ENCODE peak calls at places on chromosome 1, in nine cellular contexts. One of them, this sample, is unnamed.

GRCh38 chr1:22104865-22105437 is 37.9 kb downstream of the WNT4 start:
- DNase-seq in Calu3: no peak
- DNase-seq in cardiac muscle cell: no peak
- DNase-seq in A549: no peak
- DNase-seq in NCI-H2171: no peak
- DNase-seq in KBM-7: no peak
- DNase-seq in NCI-H446: no peak
- DNase-seq in endothelial cell of umbilical vein: no peak
- DNase-seq in neural crest cell: no peak
- DNase-seq in this sample: no peak

GRCh38 chr1:40630488-40631223 is 34.8 kb downstream of the RIMS3 start:
- DNase-seq in cardiac muscle cell: peak; percentile 77
- DNase-seq in NCI-H2171: no peak
- DNase-seq in Calu3: peak; percentile 25
- DNase-seq in A549: peak; percentile 10
- DNase-seq in endothelial cell of umbilical vein: peak; percentile 51
- DNase-seq in KBM-7: peak; percentile 39
- DNase-seq in neural crest cell: peak; percentile 54
- DNase-seq in NCI-H446: no peak
- DNase-seq in this sample: no peak

GRCh38 chr1:17984510-17985085 is 123.0 kb upstream of the IGSF21 start:
- DNase-seq in cardiac muscle cell: peak; percentile 47
- DNase-seq in Calu3: peak; percentile 3
- DNase-seq in NCI-H446: no peak
- DNase-seq in NCI-H2171: no peak
- DNase-seq in endothelial cell of umbilical vein: no peak
- DNase-seq in KBM-7: peak; percentile 27
- DNase-seq in neural crest cell: peak; percentile 58
- DNase-seq in A549: peak; percentile 13
- DNase-seq in this sample: peak; percentile 39

GRCh38 chr1:167616521-167616920 is 13.5 kb upstream of the RCSD1 start:
- DNase-seq in NCI-H446: no peak
- DNase-seq in cardiac muscle cell: no peak
- DNase-seq in Calu3: no peak
- DNase-seq in A549: no peak
- DNase-seq in endothelial cell of umbilical vein: no peak
- DNase-seq in NCI-H2171: no peak
- DNase-seq in KBM-7: no peak
- DNase-seq in neural crest cell: no peak
- DNase-seq in this sample: no peak

GRCh38 chr1:35788139-35788538 is 18.4 kb upstream of the CLSPN start:
- DNase-seq in cardiac muscle cell: no peak
- DNase-seq in NCI-H2171: no peak
- DNase-seq in A549: no peak
- DNase-seq in endothelial cell of umbilical vein: no peak
- DNase-seq in neural crest cell: no peak
- DNase-seq in NCI-H446: no peak
- DNase-seq in KBM-7: no peak
- DNase-seq in Calu3: no peak
- DNase-seq in this sample: no peak

GRCh38 chr1:227299238-227299637 is 19.1 kb downstream of the CDC42BPA start:
- DNase-seq in neural crest cell: no peak
- DNase-seq in cardiac muscle cell: no peak
- DNase-seq in NCI-H446: no peak
- DNase-seq in Calu3: no peak
- DNase-seq in NCI-H2171: no peak
- DNase-seq in endothelial cell of umbilical vein: peak; percentile 75
- DNase-seq in KBM-7: no peak
- DNase-seq in A549: no peak
- DNase-seq in this sample: no peak

GRCh38 chr1:235199441-235199840 is 38.4 kb upstream of the RBM34 start:
- DNase-seq in neural crest cell: peak; percentile 25
- DNase-seq in Calu3: no peak
- DNase-seq in NCI-H2171: no peak
- DNase-seq in NCI-H446: no peak
- DNase-seq in A549: peak; percentile 14
- DNase-seq in cardiac muscle cell: peak; percentile 18
- DNase-seq in KBM-7: peak; percentile 16
- DNase-seq in endothelial cell of umbilical vein: peak; percentile 60
- DNase-seq in this sample: no peak

GRCh38 chr1:6889875-6890480 is 104.7 kb downstream of the CAMTA1 start:
- DNase-seq in endothelial cell of umbilical vein: peak; percentile 82
- DNase-seq in cardiac muscle cell: peak; percentile 74
- DNase-seq in KBM-7: peak; percentile 64
- DNase-seq in A549: peak; percentile 14
- DNase-seq in neural crest cell: peak; percentile 47
- DNase-seq in NCI-H446: peak; percentile 13
- DNase-seq in NCI-H2171: peak; percentile 2
- DNase-seq in Calu3: peak; percentile 57
- DNase-seq in this sample: peak; percentile 34

GRCh38 chr1:37932759-37933158 is 14.1 kb downstream of the INPP5B start:
- DNase-seq in cardiac muscle cell: no peak
- DNase-seq in KBM-7: no peak
- DNase-seq in endothelial cell of umbilical vein: no peak
- DNase-seq in neural crest cell: no peak
- DNase-seq in NCI-H2171: no peak
- DNase-seq in A549: peak; percentile 28
- DNase-seq in Calu3: no peak
- DNase-seq in NCI-H446: no peak
- DNase-seq in this sample: no peak

GRCh38 chr1:55970711-55971110 is 608.7 kb downstream of the PLPP3 start:
- DNase-seq in NCI-H446: no peak
- DNase-seq in NCI-H2171: no peak
- DNase-seq in endothelial cell of umbilical vein: no peak
- DNase-seq in neural crest cell: no peak
- DNase-seq in KBM-7: no peak
- DNase-seq in A549: no peak
- DNase-seq in cardiac muscle cell: no peak
- DNase-seq in Calu3: no peak
- DNase-seq in this sample: no peak

GRCh38 chr1:172588296-172589291 is 55.6 kb downstream of the SUCO start:
- DNase-seq in neural crest cell: no peak
- DNase-seq in cardiac muscle cell: no peak
- DNase-seq in Calu3: peak; percentile 69
- DNase-seq in NCI-H2171: no peak
- DNase-seq in A549: peak; percentile 7
- DNase-seq in endothelial cell of umbilical vein: peak; percentile 90
- DNase-seq in KBM-7: no peak
- DNase-seq in NCI-H446: no peak
- DNase-seq in this sample: no peak

GRCh38 chr1:244548558-244549115 is 87.6 kb downstream of the CATSPERE start:
- DNase-seq in A549: no peak
- DNase-seq in neural crest cell: no peak
- DNase-seq in Calu3: no peak
- DNase-seq in KBM-7: no peak
- DNase-seq in NCI-H446: no peak
- DNase-seq in NCI-H2171: no peak
- DNase-seq in cardiac muscle cell: no peak
- DNase-seq in endothelial cell of umbilical vein: no peak
- DNase-seq in this sample: no peak

GRCh38 chr1:25700626-25701025 is 84.0 kb downstream of the MAN1C1 start:
- DNase-seq in NCI-H2171: no peak
- DNase-seq in endothelial cell of umbilical vein: no peak
- DNase-seq in cardiac muscle cell: peak; percentile 41
- DNase-seq in KBM-7: no peak
- DNase-seq in NCI-H446: peak; percentile 62
- DNase-seq in neural crest cell: peak; percentile 28
- DNase-seq in A549: peak; percentile 31
- DNase-seq in Calu3: no peak
- DNase-seq in this sample: peak; percentile 29

GRCh38 chr1:169877800-169878491 is 15.8 kb downstream of the SCYL3 start:
- DNase-seq in endothelial cell of umbilical vein: no peak
- DNase-seq in neural crest cell: no peak
- DNase-seq in A549: no peak
- DNase-seq in cardiac muscle cell: no peak
- DNase-seq in Calu3: no peak
- DNase-seq in KBM-7: no peak
- DNase-seq in NCI-H446: no peak
- DNase-seq in NCI-H2171: no peak
- DNase-seq in this sample: no peak

GRCh38 chr1:25754421-25755195 is 45.4 kb upstream of the SELENON start:
- DNase-seq in A549: no peak
- DNase-seq in cardiac muscle cell: no peak
- DNase-seq in endothelial cell of umbilical vein: peak; percentile 48
- DNase-seq in NCI-H446: peak; percentile 89
- DNase-seq in NCI-H2171: no peak
- DNase-seq in Calu3: no peak
- DNase-seq in neural crest cell: no peak
- DNase-seq in KBM-7: no peak
- DNase-seq in this sample: peak; percentile 84

GRCh38 chr1:155940531-155940992 is 876 bp upstream of the RXFP4 start:
- DNase-seq in NCI-H2171: no peak
- DNase-seq in KBM-7: peak; percentile 79
- DNase-seq in endothelial cell of umbilical vein: peak; percentile 84
- DNase-seq in neural crest cell: no peak
- DNase-seq in NCI-H446: no peak
- DNase-seq in A549: no peak
- DNase-seq in cardiac muscle cell: peak; percentile 54
- DNase-seq in Calu3: peak; percentile 56
- DNase-seq in this sample: no peak

GRCh38 chr1:64814427-64814826 is 69.6 kb downstream of the RAVER2 start:
- DNase-seq in NCI-H2171: no peak
- DNase-seq in neural crest cell: no peak
- DNase-seq in endothelial cell of umbilical vein: no peak
- DNase-seq in A549: no peak
- DNase-seq in KBM-7: no peak
- DNase-seq in cardiac muscle cell: no peak
- DNase-seq in Calu3: no peak
- DNase-seq in NCI-H446: no peak
- DNase-seq in this sample: no peak

GRCh38 chr1:207897188-207897587 is 13.7 kb downstream of the CD34 start:
- DNase-seq in neural crest cell: no peak
- DNase-seq in KBM-7: no peak
- DNase-seq in NCI-H2171: no peak
- DNase-seq in Calu3: no peak
- DNase-seq in A549: no peak
- DNase-seq in NCI-H446: peak; percentile 7
- DNase-seq in cardiac muscle cell: peak; percentile 23
- DNase-seq in endothelial cell of umbilical vein: peak; percentile 57
- DNase-seq in this sample: no peak

GRCh38 chr1:58893257-58893869 is 109.5 kb upstream of the JUN start:
- DNase-seq in NCI-H446: peak; percentile 44
- DNase-seq in KBM-7: no peak
- DNase-seq in NCI-H2171: peak; percentile 62
- DNase-seq in Calu3: peak; percentile 53
- DNase-seq in neural crest cell: no peak
- DNase-seq in A549: no peak
- DNase-seq in cardiac muscle cell: no peak
- DNase-seq in endothelial cell of umbilical vein: peak; percentile 96
- DNase-seq in this sample: peak; percentile 75